ENCODE peak calls at places on chromosomes 6 and 20, in four cellular contexts. F, P, S and Q are unnamed samples.
A peak's percentile ranks its signal among the peaks of the same experiment; 100 is the strongest.

GRCh38 chr20:51886891-51887608 is 84.7 kb upstream of the SALL4 start:
- DNase-seq in F (no peak), P (no peak), S (no peak), Q (no peak)

GRCh38 chr20:49717693-49718092 is 4.0 kb upstream of the B4GALT5 start:
- DNase-seq in F (no peak), P (no peak), S (no peak), Q (no peak)

GRCh38 chr6:147873826-147874225 is 365.3 kb downstream of the SAMD5 start:
- DNase-seq in F (no peak), P (no peak), S (no peak), Q (no peak)

GRCh38 chr6:152070556-152070955 is 263.1 kb downstream of the ESR1 start:
- DNase-seq in F (no peak), P (no peak), S (no peak), Q (no peak)

GRCh38 chr20:45179166-45179565 is 4.5 kb downstream of the PI3 start:
- DNase-seq in F (no peak), P (no peak), S (no peak), Q (no peak)

GRCh38 chr20:53149652-53150205 is 177.6 kb downstream of the TSHZ2 start:
- DNase-seq in F (no peak), P (no peak), S (no peak), Q (no peak)

GRCh38 chr6:104855507-104855906 is 4.2 kb downstream of the HACE1 start:
- DNase-seq in F (no peak), P (peak; percentile 13), S (peak; percentile 27), Q (no peak)

GRCh38 chr6:151763303-151763702 is 44.2 kb upstream of the ESR1 start:
- DNase-seq in F (no peak), P (peak; percentile 75), S (peak; percentile 16), Q (no peak)

GRCh38 chr6:144305985-144306384 is 20.9 kb downstream of the UTRN start:
- DNase-seq in F (no peak), P (no peak), S (peak; percentile 75), Q (peak; percentile 38)

GRCh38 chr6:43076093-43076927 is at the start of gene PTK7:
- DNase-seq in F (peak; percentile 66), P (no peak), S (no peak), Q (peak; percentile 50)

GRCh38 chr6:108359901-108360882 is 65.3 kb downstream of the AFG1L start:
- DNase-seq in F (no peak), P (no peak), S (peak; percentile 50), Q (no peak)
- TF ChIP-seq CTCF in F (peak; percentile 34), P (no peak), S (no peak), Q (no peak)

DNA sequence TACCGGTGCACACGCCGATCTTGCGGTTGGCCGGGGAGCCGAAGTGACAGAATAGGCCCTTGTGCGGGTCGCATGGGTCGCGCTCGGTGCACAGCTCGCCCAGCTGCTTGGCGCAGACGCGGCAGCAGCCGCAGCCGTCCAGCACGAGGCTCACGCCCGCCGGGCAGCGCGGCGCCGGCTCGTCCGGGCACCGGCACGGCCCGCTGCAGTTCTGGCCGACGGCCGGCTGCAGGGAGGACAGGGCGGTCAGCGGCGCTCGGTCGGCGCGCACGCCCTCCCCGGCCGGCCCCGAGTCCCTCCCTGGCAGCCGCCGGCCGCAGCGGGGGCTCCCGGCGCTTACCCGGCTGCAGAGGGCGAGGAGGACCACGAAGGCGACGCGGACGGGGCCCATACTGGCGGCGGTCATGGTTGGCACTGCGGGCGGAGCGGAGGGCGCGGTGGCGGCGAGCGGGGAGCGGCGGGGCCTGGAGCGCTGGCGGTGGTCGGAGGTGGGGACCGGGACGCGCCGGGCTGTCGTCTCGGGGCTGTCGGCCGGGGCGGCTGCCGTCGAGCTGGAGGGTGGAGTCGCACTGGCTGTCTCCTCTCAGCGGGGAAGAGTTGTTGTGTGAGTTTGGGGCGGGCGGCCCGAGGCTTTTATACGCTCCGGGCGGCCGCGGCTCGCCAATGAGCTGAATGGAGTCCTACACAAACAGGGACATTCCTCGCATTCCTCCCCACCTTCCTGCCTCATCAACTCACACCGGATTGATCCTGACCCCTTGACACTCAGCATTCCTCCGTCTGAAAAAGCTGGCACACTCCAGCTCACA is at the start of gene CCN2:
- DNase-seq in F (peak; percentile 37), P (peak; percentile 94), S (peak; percentile 99), Q (peak; percentile 32)
- TF ChIP-seq CTCF in F (no peak), P (peak; percentile 37), S (no peak), Q (no peak)

DNA sequence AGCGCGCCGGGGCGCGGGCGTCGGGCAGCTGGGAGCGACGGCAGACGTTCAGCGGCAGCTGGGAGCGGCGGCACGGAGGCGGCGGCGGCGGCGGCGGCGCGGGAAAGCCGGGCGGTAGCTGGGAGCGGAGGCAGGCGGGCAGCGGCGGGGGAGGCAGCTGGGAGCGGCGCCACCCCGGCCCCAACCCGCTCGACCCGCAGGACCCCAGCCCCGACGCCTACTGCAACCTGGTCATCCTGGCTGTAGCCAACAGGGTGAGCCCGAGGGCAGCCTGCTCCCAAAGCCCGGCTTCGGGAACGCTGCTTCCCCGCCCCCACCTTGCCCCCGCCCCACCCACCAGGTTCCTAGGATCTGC is 8.9 kb downstream of the CCM2L start:
- DNase-seq in F (no peak), P (peak; percentile 40), S (no peak), Q (peak; percentile 58)
- TF ChIP-seq CTCF in F (peak; percentile 13), P (peak; percentile 37), S (no peak), Q (no peak)

GRCh38 chr20:56175884-56176283 is 72.6 kb upstream of the MC3R start:
- DNase-seq in F (no peak), P (no peak), S (no peak), Q (no peak)

GRCh38 chr20:56178219-56178618 is 70.3 kb upstream of the MC3R start:
- DNase-seq in F (no peak), P (no peak), S (no peak), Q (no peak)

GRCh38 chr20:56179051-56179450 is 69.5 kb upstream of the MC3R start:
- DNase-seq in F (no peak), P (no peak), S (no peak), Q (no peak)

GRCh38 chr20:56181593-56181992 is 66.9 kb upstream of the MC3R start:
- DNase-seq in F (no peak), P (no peak), S (no peak), Q (no peak)
- TF ChIP-seq CTCF in F (no peak), P (peak; percentile 33), S (no peak), Q (no peak)

DNA sequence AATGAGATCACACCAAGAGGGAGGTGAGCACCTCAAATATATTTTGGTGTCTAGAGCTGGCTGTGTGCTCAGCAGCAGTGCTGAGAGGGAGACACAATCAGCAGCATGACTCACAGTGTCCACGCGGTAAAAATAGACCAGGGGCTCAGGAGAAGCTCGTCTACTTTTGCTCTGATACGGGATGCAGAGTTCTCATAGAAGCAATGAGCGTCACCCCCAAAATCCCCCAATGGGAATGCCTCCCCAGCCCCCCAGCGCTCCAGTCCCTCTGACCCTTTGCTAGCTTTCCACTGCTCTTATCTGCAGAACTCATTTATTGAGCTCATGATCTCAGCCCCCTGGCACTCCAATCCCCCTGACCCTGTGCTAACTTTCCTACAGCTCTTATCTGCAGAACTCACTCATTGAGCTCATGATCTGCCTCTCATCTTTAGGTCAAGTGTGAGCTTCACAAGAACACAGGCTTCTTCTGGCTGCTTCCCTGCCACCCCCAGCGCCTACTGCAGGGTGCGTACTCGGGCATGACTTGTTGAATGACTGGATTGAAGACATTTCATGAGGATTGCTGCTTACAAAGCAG is 34.0 kb downstream of the SYNDIG1 start:
- DNase-seq in F (no peak), P (no peak), S (peak; percentile 50), Q (no peak)
- TF ChIP-seq CTCF in F (no peak), P (no peak), S (no peak), Q (no peak)

DNA sequence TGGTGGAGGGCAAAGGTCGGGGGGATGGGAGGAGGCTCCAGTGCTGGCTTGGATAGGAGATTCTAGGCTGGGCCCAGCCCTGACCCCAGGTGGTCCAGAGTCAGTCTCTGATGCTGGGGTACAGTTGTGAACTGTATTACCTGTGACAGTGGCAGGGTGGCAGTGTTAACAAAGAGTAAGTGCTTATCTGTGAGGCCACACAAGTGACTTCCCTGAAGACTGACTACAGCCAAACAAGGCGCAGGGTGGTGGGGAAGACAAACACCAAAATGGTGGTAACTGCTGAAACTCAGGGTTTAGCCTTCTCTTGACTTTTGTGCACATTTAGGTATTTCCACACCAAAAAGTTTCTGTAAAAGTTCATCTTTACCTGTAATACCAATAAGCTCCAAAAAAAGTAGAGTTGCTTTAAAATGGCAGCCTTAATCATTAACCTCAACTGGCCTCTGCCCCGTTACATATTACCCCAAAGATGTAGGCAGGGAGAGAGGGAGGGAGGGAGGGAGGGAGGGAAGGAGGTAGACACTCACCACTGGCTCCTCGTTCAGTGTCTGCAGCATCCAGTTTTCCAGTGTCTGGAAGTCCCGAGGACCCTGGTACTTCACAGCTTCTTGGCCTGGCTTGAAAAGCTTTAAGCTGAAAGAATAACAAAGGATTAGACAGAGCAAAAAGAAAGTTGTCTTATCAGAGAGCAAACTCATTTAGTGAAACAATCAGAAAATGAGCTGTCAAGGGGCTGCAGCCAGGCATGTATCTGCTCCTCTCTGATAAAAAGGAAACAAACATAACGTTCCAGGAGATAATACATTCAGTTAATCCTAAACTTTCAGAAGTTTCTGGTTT is 11.3 kb downstream of the TXNDC5 start:
- DNase-seq in F (peak; percentile 58), P (no peak), S (no peak), Q (peak; percentile 45)
- TF ChIP-seq CTCF in F (peak; percentile 48), P (no peak), S (no peak), Q (no peak)

GRCh38 chr6:166417285-166417691 is 34.5 kb upstream of the MPC1 start:
- DNase-seq in F (no peak), P (no peak), S (no peak), Q (no peak)
- TF ChIP-seq CTCF in F (no peak), P (no peak), S (no peak), Q (no peak)

DNA sequence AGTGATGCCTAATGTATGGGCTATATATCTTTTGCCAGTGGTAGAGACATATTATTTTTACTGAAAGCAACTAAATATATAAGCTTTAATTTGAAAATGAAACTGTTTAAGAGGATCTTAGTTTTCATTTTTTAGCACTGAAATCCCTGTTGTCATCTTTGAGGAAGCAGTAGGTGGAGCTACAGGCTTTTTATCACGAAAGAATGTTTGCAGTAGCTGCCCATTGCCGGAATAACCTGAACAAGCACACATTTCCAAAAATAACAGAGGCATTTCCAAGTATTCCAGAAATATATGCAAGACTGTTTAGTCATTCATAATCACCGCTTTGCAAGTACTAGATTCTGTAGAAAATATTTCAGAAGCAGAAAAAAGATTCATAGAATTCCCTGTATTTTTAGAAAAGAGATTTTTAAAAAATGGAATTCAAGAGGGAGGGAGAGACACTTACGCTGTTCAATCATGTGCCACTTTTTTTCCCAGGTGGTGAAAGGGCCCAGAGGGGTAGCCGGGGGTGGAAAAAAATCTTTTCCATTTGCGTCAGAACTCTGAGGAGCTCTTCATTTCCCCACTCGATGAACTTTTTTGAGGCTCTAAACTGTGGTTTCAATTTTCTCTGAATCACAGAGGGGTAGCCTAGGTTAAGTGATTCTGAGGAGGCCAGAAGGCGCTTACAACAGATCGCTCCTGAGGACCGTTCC is 142.5 kb upstream of the FERMT1 start:
- DNase-seq in F (peak; percentile 16), P (peak; percentile 59), S (peak; percentile 85), Q (peak; percentile 17)
- TF ChIP-seq CTCF in F (peak; percentile 37), P (peak; percentile 88), S (peak; percentile 54), Q (no peak)

GRCh38 chr6:130076512-130076911 is 58.1 kb downstream of the L3MBTL3 start:
- DNase-seq in F (no peak), P (no peak), S (no peak), Q (no peak)
- TF ChIP-seq CTCF in F (peak; percentile 32), P (peak; percentile 5), S (no peak), Q (peak; percentile 6)